ENCODE peak calls at places on chromosomes 6 and 20, in ten cellular contexts. O is fibroblast of lung, E is ovary, R is colonic mucosa, F is H1, S is IMR-90, A is AG04450, B is HFF-Myc, M is mesothelial cell of epicardium, W is psoas muscle. Z is an unnamed sample.

GRCh38 chr20:53488779-53489272 is 104.8 kb downstream of the ZNF217 start:
- DNase-seq in M (no peak), A (no peak), W (no peak), R (no peak), E (no peak), S (no peak), O (no peak), B (no peak), F (no peak), Z (no peak)

GRCh38 chr20:48266571-48266970 is 481.3 kb upstream of the SULF2 start:
- DNase-seq in A (no peak), R (no peak), W (no peak), F (no peak), M (no peak), E (no peak), B (no peak), S (no peak), O (no peak), Z (no peak)

GRCh38 chr6:129586815-129587214 is 123.2 kb downstream of the ARHGAP18 start:
- DNase-seq in W (no peak), M (no peak), B (no peak), S (peak; percentile 87), O (peak; percentile 55), R (no peak), A (no peak), E (no peak), F (no peak), Z (no peak)

GRCh38 chr6:11911535-11911934 is 100.6 kb upstream of the HIVEP1 start:
- DNase-seq in W (no peak), R (no peak), S (peak; percentile 29), A (no peak), M (no peak), F (no peak), O (peak; percentile 78), B (no peak), E (no peak), Z (no peak)

GRCh38 chr6:21505574-21505990 is 88.0 kb upstream of the SOX4 start:
- DNase-seq in M (no peak), F (no peak), O (no peak), E (no peak), A (no peak), W (no peak), R (no peak), B (no peak), S (no peak), Z (no peak)

GRCh38 chr20:44959896-44960852 is at the start of gene TOMM34:
- DNase-seq in S (peak; percentile 90), R (peak; percentile 98), M (peak; percentile 85), A (peak; percentile 60), E (peak; percentile 95), O (peak; percentile 90), W (peak; percentile 96), B (peak; percentile 73), F (peak; percentile 97), Z (peak; percentile 87)

GRCh38 chr6:46501136-46502089 is 10.2 kb upstream of the RCAN2 start:
- DNase-seq in E (no peak), A (no peak), S (no peak), B (no peak), F (no peak), O (peak; percentile 10), W (no peak), R (no peak), M (no peak), Z (no peak)

GRCh38 chr6:139927236-139927635 is 552.8 kb upstream of the CITED2 start:
- DNase-seq in F (no peak), O (peak; percentile 94), A (peak; percentile 57), W (no peak), R (no peak), E (no peak), M (no peak), S (peak; percentile 93), B (no peak), Z (no peak)

GRCh38 chr6:121847806-121848522 is 412.5 kb downstream of the GJA1 start:
- DNase-seq in O (no peak), S (no peak), A (no peak), E (no peak), M (no peak), R (no peak), F (no peak), W (no peak), B (no peak), Z (no peak)

GRCh38 chr6:10417681-10418104 is 2.8 kb upstream of the TFAP2A start:
- DNase-seq in S (no peak), M (no peak), W (no peak), F (no peak), R (no peak), E (no peak), A (no peak), O (no peak), B (no peak), Z (no peak)

GRCh38 chr20:35773154-35773751 is 1.4 kb downstream of the PHF20 start:
- DNase-seq in O (peak; percentile 44), M (no peak), A (no peak), B (no peak), E (no peak), W (no peak), R (peak; percentile 63), S (peak; percentile 24), F (no peak), Z (no peak)

GRCh38 chr6:89970609-89971337 is 76.5 kb downstream of the GJA10 start:
- DNase-seq in M (no peak), O (peak; percentile 65), S (peak; percentile 74), W (peak; percentile 23), A (no peak), B (peak; percentile 45), R (no peak), F (no peak), E (peak; percentile 8), Z (peak; percentile 19)

GRCh38 chr6:89966913-89967312 is 72.6 kb downstream of the GJA10 start:
- DNase-seq in B (no peak), W (no peak), O (no peak), S (no peak), A (no peak), M (no peak), E (no peak), F (no peak), R (no peak), Z (no peak)

GRCh38 chr6:89972024-89972381 is 77.7 kb downstream of the GJA10 start:
- DNase-seq in R (no peak), W (peak; percentile 28), F (no peak), E (no peak), A (no peak), S (no peak), B (no peak), O (no peak), M (no peak), Z (no peak)

GRCh38 chr6:89966250-89966588 is 72.0 kb downstream of the GJA10 start:
- DNase-seq in W (no peak), O (no peak), B (no peak), R (no peak), S (peak; percentile 10), A (no peak), M (no peak), F (no peak), E (no peak), Z (no peak)

GRCh38 chr6:89970072-89970471 is 75.8 kb downstream of the GJA10 start:
- DNase-seq in O (no peak), M (no peak), R (no peak), E (no peak), A (no peak), F (no peak), W (no peak), B (no peak), S (no peak), Z (no peak)
- TF ChIP-seq CTCF in O (no peak), M (no peak), R (no peak), E (no peak), A (no peak), F (peak; percentile 33), W (no peak), B (no peak), S (no peak), Z (no peak)

DNA sequence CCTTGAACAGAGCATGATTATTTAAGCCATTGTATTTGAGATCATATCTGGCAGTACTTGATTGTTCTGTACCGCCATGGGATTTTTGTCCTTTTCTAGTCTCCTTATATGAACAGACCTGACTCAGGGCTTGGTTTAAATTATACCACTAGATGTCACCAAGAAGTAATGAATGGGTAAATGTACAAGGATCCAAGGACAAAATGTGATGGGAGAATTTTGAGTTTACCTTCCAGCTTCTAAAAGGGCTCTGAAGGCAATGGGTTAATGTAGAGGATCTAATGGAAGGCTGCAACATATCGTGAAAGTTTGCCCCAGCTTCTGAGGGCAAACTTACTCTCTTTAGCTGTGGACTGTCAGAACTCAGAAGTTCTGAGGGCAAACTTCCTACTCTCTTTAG is 12.0 kb downstream of the RNF8 start:
- DNase-seq in F (no peak), W (no peak), R (no peak), S (peak; percentile 35), A (no peak), M (no peak), B (no peak), E (no peak), O (peak; percentile 24), Z (no peak)
- TF ChIP-seq CTCF in F (no peak), W (peak; percentile 13), R (no peak), S (peak; percentile 46), A (peak; percentile 12), M (no peak), B (no peak), E (no peak), O (no peak), Z (no peak)

GRCh38 chr6:141990840-141991239 is 141.9 kb upstream of the GJE1 start:
- DNase-seq in S (no peak), B (no peak), O (no peak), F (no peak), E (no peak), W (no peak), A (no peak), M (no peak), R (no peak), Z (no peak)

GRCh38 chr6:141988327-141988726 is 144.4 kb upstream of the GJE1 start:
- DNase-seq in E (no peak), S (no peak), M (no peak), F (no peak), O (no peak), A (no peak), B (no peak), W (no peak), R (no peak), Z (no peak)

GRCh38 chr6:141986457-141986856 is 146.3 kb upstream of the GJE1 start:
- DNase-seq in O (peak; percentile 5), R (no peak), A (no peak), B (no peak), M (no peak), E (no peak), S (no peak), W (no peak), F (no peak), Z (no peak)

GRCh38 chr6:141989706-141989959 is 143.1 kb upstream of the GJE1 start:
- DNase-seq in A (no peak), O (no peak), M (no peak), B (no peak), F (no peak), S (no peak), W (no peak), R (no peak), E (no peak), Z (no peak)

GRCh38 chr6:141988954-141989705 is 143.6 kb upstream of the GJE1 start:
- DNase-seq in O (peak; percentile 61), B (peak; percentile 63), E (no peak), M (no peak), S (peak; percentile 81), W (no peak), F (peak; percentile 54), R (no peak), A (peak; percentile 43), Z (no peak)
- TF ChIP-seq CTCF in O (peak; percentile 87), B (peak; percentile 86), E (no peak), M (peak; percentile 71), S (peak; percentile 84), W (peak; percentile 37), F (peak; percentile 86), R (peak; percentile 40), A (peak; percentile 91), Z (peak; percentile 74)

GRCh38 chr6:56292505-56293181 is 45.3 kb upstream of the COL21A1 start:
- DNase-seq in M (no peak), R (peak; percentile 35), A (peak; percentile 41), W (no peak), B (peak; percentile 71), O (peak; percentile 55), E (no peak), S (peak; percentile 62), F (peak; percentile 50), Z (peak; percentile 17)
- TF ChIP-seq CTCF in M (peak; percentile 60), R (peak; percentile 48), A (peak; percentile 70), W (peak; percentile 57), B (peak; percentile 52), O (peak; percentile 62), E (peak; percentile 47), S (peak; percentile 79), F (peak; percentile 67), Z (peak; percentile 83)